ENCODE peak calls at places on chromosomes 13 and 19, in nine cellular contexts. E is left ventricle myocardium inferior, K is psoas muscle, V is BJ, T is ascending aorta, M is uterus, G is esophagus squamous epithelium, X is neural progenitor cell, W is choroid plexus epithelial cell. U is an unnamed sample.

GRCh38 chr13:28318418-28318995 is 176.4 kb downstream of the FLT1 start:
- DNase-seq in W (no peak), T (no peak), K (no peak), E (no peak), V (no peak), G (no peak), X (no peak), M (no peak), U (no peak)

GRCh38 chr19:3879656-3880055 is 829 bp upstream of the ATCAY start:
- DNase-seq in T (no peak), G (no peak), E (no peak), W (no peak), K (no peak), X (no peak), V (no peak), M (no peak), U (no peak)

GRCh38 chr13:111319998-111320911 is at the start of gene TEX29:
- DNase-seq in M (no peak), G (no peak), X (no peak), E (no peak), K (no peak), W (no peak), V (no peak), T (no peak), U (no peak)

GRCh38 chr19:41792513-41793413 is 3.6 kb upstream of the CEACAM3 start:
- DNase-seq in T (no peak), X (peak), K (peak), E (peak), G (no peak), W (peak), M (no peak), V (no peak), U (peak)

GRCh38 chr19:42092350-42092749 is 16.4 kb downstream of the ZNF574 start:
- DNase-seq in T (no peak), X (no peak), K (no peak), M (peak), G (no peak), E (no peak), W (no peak), V (no peak), U (no peak)

GRCh38 chr13:66657165-66657895 is 572.8 kb downstream of the PCDH9 start:
- DNase-seq in W (peak), K (peak), X (peak), V (peak), G (no peak), E (peak), T (no peak), M (peak), U (no peak)

GRCh38 chr19:24055548-24055947 is 31.4 kb upstream of the ZNF254 start:
- DNase-seq in K (no peak), G (no peak), T (no peak), W (no peak), M (no peak), E (no peak), X (no peak), V (no peak), U (no peak)

GRCh38 chr13:73708393-73708985 is 425.7 kb downstream of the KLF12 start:
- DNase-seq in X (peak), E (no peak), W (peak), V (peak), T (no peak), G (no peak), M (peak), K (no peak), U (no peak)

GRCh38 chr13:31038834-31039552 is 106.5 kb downstream of the TEX26 start:
- DNase-seq in T (no peak), V (no peak), K (no peak), E (no peak), X (no peak), G (no peak), M (no peak), W (peak), U (no peak)

GRCh38 chr19:45778010-45778671 is 4.1 kb downstream of the DMPK start:
- DNase-seq in K (no peak), X (no peak), E (no peak), G (no peak), M (peak), V (no peak), W (no peak), T (no peak), U (no peak)

GRCh38 chr19:46218160-46218559 is 11.4 kb upstream of the IGFL1 start:
- DNase-seq in K (no peak), M (no peak), X (peak), T (no peak), E (no peak), W (peak), V (no peak), G (no peak), U (no peak)

GRCh38 chr13:85283408-85283807 is 515.8 kb downstream of the SLITRK6 start:
- DNase-seq in X (no peak), V (no peak), T (no peak), K (no peak), G (no peak), M (no peak), W (peak), E (no peak), U (no peak)

GRCh38 chr13:111037838-111038397 is 77.2 kb upstream of the ARHGEF7 start:
- DNase-seq in E (no peak), V (no peak), M (no peak), T (no peak), G (no peak), K (no peak), W (no peak), X (no peak), U (no peak)

DNA sequence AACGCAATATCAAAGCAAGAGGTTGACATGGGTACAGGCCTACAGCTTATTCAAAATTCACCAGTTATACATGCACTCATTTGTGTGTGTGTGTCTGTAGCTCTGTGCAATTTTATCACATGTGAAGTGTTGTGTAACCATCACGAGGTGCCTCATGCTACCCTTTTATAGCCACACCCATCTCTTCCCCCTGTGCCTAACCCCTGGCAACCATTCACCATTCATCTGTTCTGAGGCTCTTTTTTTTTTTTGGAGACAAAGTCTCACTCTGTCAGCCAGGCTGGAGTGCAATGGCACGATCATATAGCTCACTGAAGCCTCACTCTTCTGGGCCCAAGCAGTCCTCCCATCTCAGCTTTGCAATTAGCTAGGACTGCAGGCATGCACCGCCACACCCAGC is 78.4 kb downstream of the DPF1 start:
- DNase-seq in T (no peak), V (no peak), X (no peak), K (no peak), E (no peak), M (no peak), W (peak), G (no peak), U (no peak)
- TF ChIP-seq CTCF in T (no peak), V (no peak), X (no peak), K (no peak), E (no peak), M (no peak), W (no peak), G (no peak), U (no peak)

DNA sequence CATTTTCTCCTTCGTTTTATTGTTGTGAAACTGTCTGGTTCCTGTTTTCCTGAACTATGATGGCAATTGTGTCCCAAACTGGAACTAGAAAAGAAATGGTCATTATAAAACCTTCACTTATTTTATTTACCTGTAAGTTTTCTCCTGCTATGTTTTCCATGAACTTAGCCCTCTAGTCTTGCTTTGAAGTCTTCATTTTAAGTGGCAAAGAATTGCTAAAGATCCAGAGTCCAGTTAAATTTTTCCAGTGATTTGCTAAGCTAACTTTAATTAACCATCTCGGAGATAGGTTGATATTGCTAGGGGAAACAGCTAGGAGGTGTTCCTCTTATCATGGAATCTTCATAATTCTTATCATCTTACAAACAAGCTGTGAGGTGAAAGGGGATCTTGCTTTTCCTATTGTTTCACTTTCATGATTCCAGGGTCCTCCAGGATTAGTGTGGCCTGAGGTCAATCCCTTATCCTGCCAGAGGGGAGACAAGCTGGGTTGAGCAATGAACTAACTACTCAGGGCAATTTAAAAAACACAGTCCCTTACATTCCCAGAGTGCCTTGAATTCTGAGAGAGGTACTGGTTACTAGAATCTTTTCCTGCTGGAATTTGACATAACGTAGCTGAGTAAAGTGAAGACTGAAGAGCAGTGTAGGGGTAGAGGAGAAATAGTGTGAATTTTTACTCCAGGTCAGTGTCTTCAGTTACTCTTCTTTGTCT is 112.5 kb downstream of the ESD start:
- DNase-seq in M (no peak), V (no peak), T (no peak), W (peak), K (no peak), E (no peak), G (no peak), X (peak), U (no peak)
- TF ChIP-seq CTCF in M (no peak), V (no peak), T (no peak), W (peak), K (no peak), E (peak), G (no peak), X (peak), U (no peak)

GRCh38 chr13:98399756-98400155 is 177.2 kb downstream of the STK24 start:
- DNase-seq in K (no peak), E (no peak), V (peak), G (no peak), T (no peak), X (no peak), W (no peak), M (no peak), U (no peak)

GRCh38 chr13:98397861-98398260 is 179.0 kb downstream of the STK24 start:
- DNase-seq in W (no peak), E (no peak), X (no peak), T (no peak), G (no peak), K (no peak), M (no peak), V (no peak), U (no peak)

GRCh38 chr13:98394820-98395510 is 181.9 kb downstream of the STK24 start:
- DNase-seq in V (no peak), G (no peak), M (no peak), K (no peak), W (no peak), E (no peak), T (no peak), X (no peak), U (no peak)

GRCh38 chr13:98396071-98396710 is 180.7 kb downstream of the STK24 start:
- DNase-seq in K (no peak), X (no peak), V (no peak), W (peak), M (no peak), G (no peak), T (no peak), E (no peak), U (no peak)

DNA sequence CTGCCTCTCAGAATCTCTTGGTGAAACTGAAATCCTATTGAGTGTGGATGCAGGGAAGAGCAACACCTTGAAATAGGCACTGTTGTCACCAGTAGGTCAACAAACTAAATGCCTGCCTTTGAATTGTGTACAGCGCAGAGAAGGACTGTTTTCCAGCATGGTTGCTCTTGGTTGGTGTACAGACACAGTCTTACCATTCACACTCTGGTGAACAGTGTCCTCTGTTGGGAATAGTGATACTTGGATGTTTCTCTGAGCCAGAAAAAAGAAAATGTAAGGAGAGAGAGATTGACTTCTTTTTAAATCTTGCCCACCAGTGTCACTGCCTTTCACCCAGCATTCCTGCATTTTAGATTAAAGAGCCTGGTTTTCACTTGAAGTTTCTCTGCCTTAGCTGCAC is 179.7 kb downstream of the STK24 start:
- DNase-seq in V (no peak), G (no peak), K (no peak), T (no peak), W (peak), E (no peak), X (no peak), M (no peak), U (no peak)
- TF ChIP-seq CTCF in V (peak), G (no peak), K (peak), T (no peak), W (peak), E (peak), X (peak), M (peak), U (no peak)

GRCh38 chr13:33272531-33273124 is 12.9 kb downstream of the STARD13 start:
- DNase-seq in E (no peak), W (no peak), V (no peak), K (no peak), X (no peak), T (no peak), G (no peak), M (no peak), U (no peak)
- TF ChIP-seq CTCF in E (no peak), W (no peak), V (no peak), K (no peak), X (no peak), T (no peak), G (no peak), M (no peak), U (no peak)

GRCh38 chr19:12230751-12231733 is 63.6 kb downstream of the ZNF44 start:
- DNase-seq in M (no peak), G (no peak), W (no peak), T (no peak), K (no peak), E (peak), X (no peak), V (no peak), U (no peak)

GRCh38 chr19:12237143-12237839 is 57.4 kb downstream of the ZNF44 start:
- DNase-seq in E (no peak), W (no peak), T (no peak), M (no peak), G (no peak), K (no peak), V (no peak), X (no peak), U (no peak)

GRCh38 chr19:12229990-12230389 is 64.7 kb downstream of the ZNF44 start:
- DNase-seq in K (no peak), W (no peak), X (no peak), M (no peak), E (no peak), G (no peak), T (no peak), V (no peak), U (no peak)

DNA sequence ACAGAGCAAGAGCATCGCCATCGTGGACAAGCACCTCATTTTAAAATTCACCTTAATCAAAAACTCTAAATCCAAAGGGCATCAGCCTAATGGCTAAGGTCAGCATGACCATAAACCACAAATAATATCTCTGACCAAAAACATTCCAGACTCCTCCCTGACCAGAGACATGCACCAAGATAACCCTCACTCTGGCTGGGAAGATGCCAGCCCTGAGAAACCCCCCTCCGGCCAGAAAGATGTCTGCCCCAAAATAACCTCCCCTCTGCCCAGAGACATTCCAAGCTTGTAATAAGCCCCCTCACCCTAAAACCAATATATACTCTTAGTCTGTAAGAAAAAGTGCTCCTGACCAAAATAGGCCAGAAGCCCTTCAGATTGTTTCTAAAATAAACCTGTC is 61.7 kb downstream of the ZNF44 start:
- DNase-seq in M (no peak), V (no peak), X (no peak), T (no peak), E (no peak), K (no peak), W (no peak), G (no peak), U (no peak)
- TF ChIP-seq CTCF in M (no peak), V (no peak), X (no peak), T (no peak), E (no peak), K (no peak), W (no peak), G (no peak), U (no peak)

GRCh38 chr13:51784097-51784496 is 19.9 kb downstream of the DHRS12 start:
- DNase-seq in M (no peak), G (no peak), E (no peak), W (no peak), V (no peak), X (no peak), T (no peak), K (no peak), U (no peak)

GRCh38 chr13:51780099-51780498 is 23.9 kb downstream of the DHRS12 start:
- DNase-seq in M (peak), E (no peak), W (no peak), T (no peak), X (no peak), K (no peak), V (no peak), G (no peak), U (no peak)

GRCh38 chr13:51783432-51784094 is 20.4 kb downstream of the DHRS12 start:
- DNase-seq in K (no peak), M (no peak), X (no peak), E (no peak), G (no peak), T (no peak), W (no peak), V (no peak), U (no peak)

GRCh38 chr13:51782026-51782710 is 21.8 kb downstream of the DHRS12 start:
- DNase-seq in X (no peak), T (no peak), V (no peak), W (no peak), M (no peak), G (no peak), E (no peak), K (no peak), U (no peak)

DNA sequence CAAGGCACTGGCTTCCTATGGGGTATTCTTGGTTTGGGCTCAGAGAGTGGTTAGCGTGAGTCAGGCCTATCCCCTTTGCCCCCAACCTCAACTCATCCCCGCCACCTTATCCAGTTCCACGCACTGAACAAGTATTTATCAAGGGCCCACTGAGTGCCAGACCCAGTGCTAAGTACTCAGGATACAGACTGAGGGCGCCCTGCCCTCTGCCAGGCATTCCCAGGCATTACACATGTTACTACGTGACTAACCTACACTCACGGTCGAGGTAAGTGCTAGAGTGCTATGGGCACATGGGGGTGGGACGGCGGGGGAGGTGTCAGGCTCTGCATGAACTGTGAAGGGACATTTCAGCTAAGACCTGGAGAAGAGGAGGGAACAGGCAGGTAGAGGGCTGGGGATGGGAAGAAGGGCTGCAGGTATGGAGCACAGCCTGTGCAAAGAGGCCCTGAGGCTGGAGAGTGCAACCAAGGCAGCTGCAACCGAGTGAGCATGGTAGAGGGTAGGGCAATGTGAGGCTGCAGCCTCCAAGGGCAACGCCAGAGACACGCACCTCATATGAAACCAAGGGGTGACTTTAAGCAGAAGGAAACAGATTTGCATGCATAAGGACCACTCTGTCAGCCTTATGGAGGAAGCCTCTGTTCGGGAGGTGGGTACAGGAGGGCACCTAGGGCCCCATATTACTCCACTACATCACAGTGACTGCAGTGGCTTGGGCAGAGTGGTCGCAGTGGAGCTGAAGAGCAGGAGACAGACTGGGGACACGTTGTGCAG is 22.5 kb downstream of the DHRS12 start:
- DNase-seq in W (peak), X (peak), M (no peak), K (no peak), T (no peak), E (no peak), V (no peak), G (no peak), U (no peak)
- TF ChIP-seq CTCF in W (peak), X (peak), M (no peak), K (no peak), T (no peak), E (peak), V (peak), G (peak), U (no peak)

GRCh38 chr13:42041017-42041683 is 7.3 kb upstream of the DGKH start:
- DNase-seq in V (no peak), G (no peak), E (peak), K (peak), X (peak), M (peak), W (peak), T (no peak), U (peak)

GRCh38 chr13:42040730-42041016 is 7.8 kb upstream of the DGKH start:
- DNase-seq in V (no peak), E (no peak), G (no peak), K (no peak), W (no peak), M (no peak), T (no peak), X (no peak), U (no peak)

GRCh38 chr13:42043676-42044075 is 4.8 kb upstream of the DGKH start:
- DNase-seq in X (no peak), G (no peak), K (no peak), V (no peak), M (no peak), T (no peak), W (no peak), E (no peak), U (no peak)

GRCh38 chr13:42039946-42040729 is 8.3 kb upstream of the DGKH start:
- DNase-seq in V (no peak), M (peak), T (peak), W (peak), X (peak), E (peak), K (peak), G (peak), U (peak)

DNA sequence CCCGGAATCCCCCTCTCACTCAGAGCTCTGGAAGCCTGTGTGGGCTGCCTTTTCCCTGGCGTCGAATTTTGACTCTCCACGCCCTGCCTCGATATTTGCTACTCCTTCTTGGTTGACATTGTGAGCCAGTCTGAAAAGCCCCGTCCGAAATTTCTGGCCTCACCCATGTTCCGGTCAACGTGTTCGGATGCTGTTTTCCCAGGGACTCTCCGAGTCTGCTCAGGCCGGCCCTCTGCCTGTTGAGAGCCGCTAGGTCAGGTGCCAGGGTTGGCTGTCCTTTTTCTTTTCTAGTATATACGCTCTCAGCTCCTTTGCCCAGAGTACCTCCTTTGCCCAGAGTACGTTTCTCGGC is 6.8 kb upstream of the DGKH start:
- DNase-seq in K (peak), V (no peak), E (peak), T (no peak), W (peak), M (peak), G (no peak), X (peak), U (no peak)
- TF ChIP-seq CTCF in K (peak), V (peak), E (peak), T (peak), W (peak), M (peak), G (peak), X (peak), U (no peak)

GRCh38 chr19:6733338-6734095 is 3.9 kb downstream of the GPR108 start:
- DNase-seq in X (no peak), W (no peak), K (no peak), M (no peak), G (no peak), V (no peak), E (no peak), T (no peak), U (no peak)
- TF ChIP-seq CTCF in X (peak), W (peak), K (peak), M (no peak), G (peak), V (no peak), E (peak), T (peak), U (no peak)

U was measured in activated B cell treated with CpG ODN at 0.5 μM for 24 hours.